ENCODE peak calls at places on chromosomes 11 and 22, in four cellular contexts. P is IMR-90, W is pancreas, K is uterus. Z is an unnamed sample.

GRCh38 chr22:42281706-42282251 is 11.3 kb upstream of the TCF20 start:
- DNase-seq in P (no peak), W (peak; percentile 26), K (no peak), Z (no peak)

GRCh38 chr11:26649884-26650283 is 72.0 kb downstream of the SLC5A12 start:
- DNase-seq in P (peak; percentile 53), W (no peak), K (peak; percentile 12), Z (no peak)

GRCh38 chr22:19844423-19845368 is 10.0 kb downstream of the GNB1L start:
- DNase-seq in P (peak; percentile 40), W (no peak), K (peak; percentile 68), Z (no peak)

GRCh38 chr11:4072668-4073285 is 21.8 kb upstream of the RRM1 start:
- DNase-seq in P (peak; percentile 80), W (no peak), K (peak; percentile 76), Z (no peak)

GRCh38 chr22:17063372-17064106 is 21.3 kb upstream of the IL17RA start:
- DNase-seq in P (no peak), W (no peak), K (peak; percentile 60), Z (no peak)

GRCh38 chr11:96763244-96763643 is 373.4 kb downstream of the JRKL start:
- DNase-seq in P (no peak), W (no peak), K (no peak), Z (no peak)

GRCh38 chr11:69343401-69344321 is 49.7 kb downstream of the MYEOV start:
- DNase-seq in P (no peak), W (no peak), K (no peak), Z (no peak)

GRCh38 chr22:46967445-46968358 is 205.3 kb downstream of the TBC1D22A start:
- DNase-seq in P (no peak), W (no peak), K (no peak), Z (no peak)

GRCh38 chr22:40300884-40301672 is 45.2 kb upstream of the ADSL start:
- DNase-seq in P (no peak), W (no peak), K (no peak), Z (no peak)

GRCh38 chr11:34044664-34045485 is 6.7 kb upstream of the CAPRIN1 start:
- DNase-seq in P (peak; percentile 82), W (no peak), K (no peak), Z (no peak)

GRCh38 chr11:14117632-14118031 is 155.1 kb downstream of the SPON1 start:
- DNase-seq in P (no peak), W (no peak), K (no peak), Z (no peak)

GRCh38 chr11:4085575-4085974 is 9.0 kb upstream of the RRM1 start:
- DNase-seq in P (no peak), W (no peak), K (no peak), Z (no peak)

GRCh38 chr11:70545626-70545945 is 147.3 kb downstream of the CTTN start:
- DNase-seq in P (no peak), W (no peak), K (no peak), Z (no peak)

GRCh38 chr11:57805780-57806179 is 44.2 kb downstream of the CTNND1 start:
- DNase-seq in P (no peak), W (no peak), K (no peak), Z (no peak)

GRCh38 chr22:22710719-22711531 is 66.5 kb downstream of the GGTLC2 start:
- DNase-seq in P (peak; percentile 17), W (peak; percentile 85), K (peak; percentile 26), Z (no peak)

GRCh38 chr22:36180038-36180880 is 19.7 kb upstream of the APOL3 start:
- DNase-seq in P (peak; percentile 56), W (peak; percentile 91), K (peak; percentile 89), Z (peak; percentile 89)

GRCh38 chr11:64009234-64009633 is 23.0 kb downstream of the OTUB1 start:
- DNase-seq in P (no peak), W (peak; percentile 28), K (no peak), Z (no peak)

GRCh38 chr11:72519220-72519881 is 85.0 kb upstream of the CLPB start:
- DNase-seq in P (peak; percentile 12), W (no peak), K (no peak), Z (no peak)

GRCh38 chr11:122981388-122982264 is at the start of gene BSX:
- DNase-seq in P (peak; percentile 17), W (peak; percentile 82), K (no peak), Z (no peak)

GRCh38 chr22:40009953-40010751 is 15.4 kb downstream of the FAM83F start:
- DNase-seq in P (no peak), W (no peak), K (no peak), Z (no peak)

GRCh38 chr11:92297551-92298237 is 73.1 kb downstream of the FAT3 start:
- DNase-seq in P (no peak), W (no peak), K (no peak), Z (no peak)

GRCh38 chr11:128553662-128554392 is 33.5 kb downstream of the ETS1 start:
- DNase-seq in P (peak; percentile 32), W (no peak), K (no peak), Z (no peak)

GRCh38 chr11:638616-639323 is 1.7 kb downstream of the DRD4 start:
- DNase-seq in P (no peak), W (no peak), K (no peak), Z (no peak)

GRCh38 chr11:75492181-75492820 is 33.4 kb downstream of the GDPD5 start:
- DNase-seq in P (peak; percentile 20), W (no peak), K (no peak), Z (no peak)

GRCh38 chr11:3157381-3158130 is 7.6 kb downstream of the OSBPL5 start:
- DNase-seq in P (no peak), W (peak; percentile 58), K (no peak), Z (no peak)

GRCh38 chr22:27028093-27028492 is 370.7 kb downstream of the MIAT start:
- DNase-seq in P (no peak), W (no peak), K (no peak), Z (no peak)

GRCh38 chr22:42608481-42609361 is 6.0 kb downstream of the POLDIP3 start:
- DNase-seq in P (peak; percentile 76), W (no peak), K (no peak), Z (no peak)

GRCh38 chr11:91305402-91305801 is 919.2 kb upstream of the FAT3 start:
- DNase-seq in P (no peak), W (no peak), K (no peak), Z (no peak)

GRCh38 chr11:61118004-61118403 is 15.7 kb downstream of the CD5 start:
- DNase-seq in P (no peak), W (peak; percentile 42), K (no peak), Z (no peak)
- H3K4me1 ChIP-seq in P (no peaks in the 10 kb centered on the region), W (peaks cover 8% of the 10 kb centered on the region), K (no peaks in the 10 kb centered on the region), Z (peaks cover 14% of the 10 kb centered on the region)

GRCh38 chr22:45930324-45930723 is 46.6 kb downstream of the WNT7B start:
- DNase-seq in P (no peak), W (no peak), K (no peak), Z (no peak)
- H3K4me1 ChIP-seq in P (peaks cover 10% of the 10 kb centered on the region), W (no peaks in the 10 kb centered on the region), K (no peaks in the 10 kb centered on the region), Z (peaks cover 7% of the 10 kb centered on the region)

DNA sequence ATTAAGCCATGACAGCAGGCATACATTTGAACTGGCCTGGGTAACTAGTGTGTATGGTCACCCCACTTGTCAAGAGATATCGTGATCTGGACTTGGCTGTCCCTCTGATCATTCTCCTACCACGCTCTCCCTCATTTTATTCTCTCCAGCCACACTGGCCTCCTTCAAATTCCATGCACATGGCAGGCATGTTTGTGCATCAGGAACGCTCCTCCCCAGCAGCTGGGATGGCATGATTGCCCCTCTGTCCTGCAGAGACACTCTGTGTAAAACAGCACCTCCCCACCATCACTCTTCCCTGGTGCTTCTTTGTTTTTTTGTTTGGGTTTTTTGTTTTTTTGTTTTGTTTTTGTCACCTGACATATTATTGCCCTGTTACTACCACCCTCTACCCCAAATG is 31.5 kb upstream of the SCGB1A1 start:
- DNase-seq in P (no peak), W (no peak), K (no peak), Z (no peak)
- H3K4me1 ChIP-seq in P (peaks cover 4% of the 10 kb centered on the region), W (no peaks in the 10 kb centered on the region), K (no peaks in the 10 kb centered on the region), Z (no peaks in the 10 kb centered on the region)

DNA sequence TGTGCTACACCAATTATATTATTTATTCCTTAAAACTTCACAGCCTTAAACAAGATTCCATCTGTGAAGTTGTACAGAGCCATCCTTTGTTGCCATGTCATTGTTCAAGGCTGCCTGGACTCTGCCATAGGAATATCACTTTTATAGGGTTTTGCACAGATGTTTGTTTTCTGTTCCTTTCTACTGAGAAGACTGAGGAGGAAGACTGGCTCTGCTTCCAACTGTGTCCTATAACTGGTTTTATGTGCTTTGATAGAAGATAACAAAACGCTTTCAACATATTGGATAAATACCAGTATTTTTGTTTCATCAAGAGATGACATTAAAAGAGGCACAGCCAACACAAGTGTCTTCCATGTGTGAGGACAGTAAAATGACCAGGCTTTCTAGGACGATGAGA is 120.6 kb downstream of the CD44 start:
- DNase-seq in P (no peak), W (no peak), K (no peak), Z (no peak)
- H3K4me1 ChIP-seq in P (peaks cover 8% of the 10 kb centered on the region), W (peaks cover 23% of the 10 kb centered on the region), K (no peaks in the 10 kb centered on the region), Z (peaks cover 11% of the 10 kb centered on the region)

DNA sequence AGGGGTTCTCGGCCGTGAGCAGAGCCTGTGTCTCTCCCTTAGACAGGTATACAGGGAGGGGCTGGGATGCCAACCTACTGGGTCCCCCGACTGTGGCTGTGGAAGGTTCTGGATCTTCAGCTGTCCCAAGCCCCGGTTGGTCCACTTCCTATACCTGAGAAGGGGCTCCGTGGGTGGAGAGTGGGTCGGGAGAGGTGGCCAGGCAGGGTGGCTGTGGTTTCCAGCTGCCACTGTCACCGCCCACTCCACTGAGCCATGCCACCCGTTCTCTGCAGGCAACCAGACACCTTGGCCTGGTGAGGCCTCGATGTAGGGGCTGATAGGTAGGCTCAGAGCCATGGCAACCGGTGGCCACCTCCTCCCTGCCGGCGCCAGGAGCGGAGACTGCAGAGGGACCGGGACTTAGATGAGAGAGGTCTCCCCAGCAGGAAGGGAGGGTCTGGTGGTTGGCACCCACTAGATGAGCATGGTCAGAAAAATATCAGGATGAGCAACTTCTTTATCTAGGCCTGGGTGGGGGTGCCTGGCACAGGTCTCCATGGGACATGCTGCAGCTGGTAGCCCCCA is 53.8 kb downstream of the TRIOBP start:
- DNase-seq in P (no peak), W (peak; percentile 74), K (no peak), Z (no peak)
- H3K4me1 ChIP-seq in P (peaks cover 52% of the 10 kb centered on the region), W (peaks cover 67% of the 10 kb centered on the region), K (peaks cover 44% of the 10 kb centered on the region), Z (peaks cover 82% of the 10 kb centered on the region)

GRCh38 chr11:46912526-46913150 is 5.7 kb downstream of the LRP4 start:
- DNase-seq in P (no peak), W (no peak), K (no peak), Z (no peak)

GRCh38 chr11:46914910-46915309 is 3.4 kb downstream of the LRP4 start:
- DNase-seq in P (no peak), W (no peak), K (no peak), Z (no peak)

GRCh38 chr11:46913484-46913883 is 4.9 kb downstream of the LRP4 start:
- DNase-seq in P (no peak), W (no peak), K (no peak), Z (no peak)

GRCh38 chr11:46916251-46916650 is 2.1 kb downstream of the LRP4 start:
- DNase-seq in P (no peak), W (no peak), K (no peak), Z (no peak)

DNA sequence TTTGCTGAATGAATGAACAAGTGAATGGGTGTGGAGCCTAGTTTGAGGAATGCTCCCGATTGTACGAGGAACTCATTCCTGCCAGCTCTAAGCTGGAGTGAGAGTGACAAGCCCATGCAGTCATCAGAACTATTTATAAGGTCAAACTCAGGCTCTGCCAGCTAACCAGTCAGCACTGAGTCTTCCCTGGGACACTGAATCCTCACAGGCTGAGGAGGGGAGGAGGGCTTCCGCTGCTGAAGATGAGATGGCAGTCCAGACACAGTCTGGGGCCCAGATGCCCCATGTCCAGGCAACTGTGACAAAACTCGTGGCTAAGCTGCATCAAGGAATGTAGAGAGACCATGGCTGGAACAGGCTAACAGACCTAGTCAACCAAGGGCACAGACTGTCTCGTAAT is 4.0 kb downstream of the LRP4 start:
- DNase-seq in P (peak; percentile 75), W (no peak), K (no peak), Z (no peak)
- H3K4me1 ChIP-seq in P (peaks cover 11% of the 10 kb centered on the region), W (peaks cover 4% of the 10 kb centered on the region), K (no peaks in the 10 kb centered on the region), Z (peaks cover 62% of the 10 kb centered on the region)

GRCh38 chr11:6544921-6545850 is 48.1 kb downstream of the DNHD1 start:
- DNase-seq in P (peak; percentile 51), W (no peak), K (no peak), Z (no peak)
- H3K4me1 ChIP-seq in P (no peaks in the 10 kb centered on the region), W (peaks cover 4% of the 10 kb centered on the region), K (no peaks in the 10 kb centered on the region), Z (no peaks in the 10 kb centered on the region)

Z was measured in suprapubic skin.